ENCODE peak calls at places on chromosomes 11 and 22, in six cellular contexts. One of them, this sample, is unnamed. For H3K36me3 and H3K4me1, the result is how much of the 10 kb centered on the place peaks cover.

GRCh38 chr11:109112748-109113378 is 309.1 kb upstream of the C11orf87 start:
- DNase-seq in vagina: no peak
- DNase-seq in GM23338: no peak
- DNase-seq in prostate gland: no peak
- DNase-seq in breast epithelium: no peak
- DNase-seq in endothelial cell of umbilical vein: no peak
- DNase-seq in this sample: no peak

GRCh38 chr11:106231591-106231990 is 154.1 kb downstream of the AASDHPPT start:
- DNase-seq in vagina: no peak
- DNase-seq in GM23338: no peak
- DNase-seq in prostate gland: no peak
- DNase-seq in breast epithelium: no peak
- DNase-seq in endothelial cell of umbilical vein: no peak
- DNase-seq in this sample: no peak

GRCh38 chr22:26781591-26781990 is 124.2 kb downstream of the MIAT start:
- DNase-seq in vagina: no peak
- DNase-seq in GM23338: no peak
- DNase-seq in prostate gland: no peak
- DNase-seq in breast epithelium: no peak
- DNase-seq in endothelial cell of umbilical vein: no peak
- DNase-seq in this sample: no peak

GRCh38 chr11:119222308-119222707 is 16.2 kb downstream of the CBL start:
- DNase-seq in vagina: no peak
- DNase-seq in GM23338: no peak
- DNase-seq in prostate gland: no peak
- DNase-seq in breast epithelium: no peak
- DNase-seq in endothelial cell of umbilical vein: peak
- DNase-seq in this sample: no peak

GRCh38 chr22:42131562-42131961 is 952 bp upstream of the CYP2D6 start:
- DNase-seq in vagina: no peak
- DNase-seq in GM23338: peak
- DNase-seq in prostate gland: no peak
- DNase-seq in breast epithelium: peak
- DNase-seq in endothelial cell of umbilical vein: no peak
- DNase-seq in this sample: no peak

GRCh38 chr11:134513585-134514120 is 101.6 kb upstream of the B3GAT1 start:
- DNase-seq in vagina: no peak
- DNase-seq in GM23338: no peak
- DNase-seq in prostate gland: no peak
- DNase-seq in breast epithelium: no peak
- DNase-seq in endothelial cell of umbilical vein: no peak
- DNase-seq in this sample: no peak

GRCh38 chr11:100861221-100861620 is 174.1 kb downstream of the ARHGAP42 start:
- DNase-seq in vagina: no peak
- DNase-seq in GM23338: no peak
- DNase-seq in prostate gland: peak
- DNase-seq in breast epithelium: no peak
- DNase-seq in endothelial cell of umbilical vein: no peak
- DNase-seq in this sample: no peak

GRCh38 chr22:31923166-31923565 is 21.2 kb upstream of the YWHAH start:
- DNase-seq in vagina: no peak
- DNase-seq in GM23338: no peak
- DNase-seq in prostate gland: no peak
- DNase-seq in breast epithelium: no peak
- DNase-seq in endothelial cell of umbilical vein: peak
- DNase-seq in this sample: peak

GRCh38 chr11:14973621-14974020 is 1.5 kb upstream of the CALCA start:
- DNase-seq in vagina: no peak
- DNase-seq in GM23338: peak
- DNase-seq in prostate gland: no peak
- DNase-seq in breast epithelium: no peak
- DNase-seq in endothelial cell of umbilical vein: no peak
- DNase-seq in this sample: no peak

GRCh38 chr11:46001427-46002049 is 79.1 kb downstream of the LARGE2 start:
- DNase-seq in vagina: no peak
- DNase-seq in GM23338: peak
- DNase-seq in prostate gland: no peak
- DNase-seq in breast epithelium: no peak
- DNase-seq in endothelial cell of umbilical vein: peak
- DNase-seq in this sample: no peak

GRCh38 chr11:59776210-59777066 is 21.3 kb downstream of the STX3 start:
- DNase-seq in vagina: no peak
- DNase-seq in GM23338: no peak
- DNase-seq in prostate gland: peak
- DNase-seq in breast epithelium: no peak
- DNase-seq in endothelial cell of umbilical vein: peak
- DNase-seq in this sample: no peak

GRCh38 chr11:123707606-123708205 is 33.8 kb downstream of the ZNF202 start:
- DNase-seq in vagina: no peak
- DNase-seq in GM23338: peak
- DNase-seq in prostate gland: peak
- DNase-seq in breast epithelium: no peak
- DNase-seq in endothelial cell of umbilical vein: peak
- DNase-seq in this sample: peak

GRCh38 chr11:9893474-9893873 is 229.6 kb downstream of the SWAP70 start:
- DNase-seq in vagina: no peak
- DNase-seq in GM23338: peak
- DNase-seq in prostate gland: no peak
- DNase-seq in breast epithelium: no peak
- DNase-seq in endothelial cell of umbilical vein: peak
- DNase-seq in this sample: no peak

GRCh38 chr11:120248551-120249278 is 8.8 kb downstream of the POU2F3 start:
- DNase-seq in vagina: no peak
- DNase-seq in GM23338: no peak
- DNase-seq in prostate gland: no peak
- DNase-seq in breast epithelium: no peak
- DNase-seq in endothelial cell of umbilical vein: no peak
- DNase-seq in this sample: no peak

GRCh38 chr11:67615455-67616430 is 9.0 kb downstream of the NDUFV1 start:
- DNase-seq in vagina: no peak
- DNase-seq in GM23338: peak
- DNase-seq in prostate gland: no peak
- DNase-seq in breast epithelium: no peak
- DNase-seq in endothelial cell of umbilical vein: no peak
- DNase-seq in this sample: peak

DNA sequence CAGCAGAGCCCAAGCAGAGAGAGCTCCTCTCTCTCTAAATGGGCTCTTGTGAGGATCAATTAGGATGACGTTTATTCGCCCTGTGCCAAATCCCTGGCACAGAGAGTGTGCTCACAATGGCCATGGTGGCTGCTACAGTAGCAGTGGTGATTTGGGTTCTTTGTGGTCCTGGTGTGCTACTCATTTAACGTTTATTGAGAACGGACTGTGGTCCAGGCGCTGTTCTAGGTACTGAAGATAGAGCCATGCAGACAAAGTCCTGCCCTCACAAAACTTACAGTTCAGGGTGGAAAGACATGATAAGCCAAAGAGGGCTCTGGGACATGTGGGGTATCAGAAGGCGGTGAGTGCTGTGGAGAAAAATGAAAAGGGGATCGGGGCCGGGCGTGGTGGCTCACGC is 5.3 kb downstream of the OTUB1 start:
- DNase-seq in vagina: no peak
- DNase-seq in GM23338: no peak
- DNase-seq in prostate gland: no peak
- DNase-seq in breast epithelium: no peak
- DNase-seq in endothelial cell of umbilical vein: no peak
- DNase-seq in this sample: no peak
- H3K36me3 ChIP-seq in vagina: under half
- H3K36me3 ChIP-seq in GM23338: under half
- H3K36me3 ChIP-seq in prostate gland: under half
- H3K36me3 ChIP-seq in breast epithelium: under half
- H3K36me3 ChIP-seq in endothelial cell of umbilical vein: under half
- H3K36me3 ChIP-seq in this sample: under half

GRCh38 chr11:65615950-65616574 is 486 bp downstream of the PCNX3 start:
- DNase-seq in vagina: no peak
- DNase-seq in GM23338: peak
- DNase-seq in prostate gland: no peak
- DNase-seq in breast epithelium: no peak
- DNase-seq in endothelial cell of umbilical vein: no peak
- DNase-seq in this sample: no peak
- H3K4me1 ChIP-seq in vagina: under half
- H3K4me1 ChIP-seq in GM23338: under half
- H3K4me1 ChIP-seq in prostate gland: under half
- H3K4me1 ChIP-seq in breast epithelium: under half
- H3K4me1 ChIP-seq in endothelial cell of umbilical vein: under half
- H3K4me1 ChIP-seq in this sample: under half

DNA sequence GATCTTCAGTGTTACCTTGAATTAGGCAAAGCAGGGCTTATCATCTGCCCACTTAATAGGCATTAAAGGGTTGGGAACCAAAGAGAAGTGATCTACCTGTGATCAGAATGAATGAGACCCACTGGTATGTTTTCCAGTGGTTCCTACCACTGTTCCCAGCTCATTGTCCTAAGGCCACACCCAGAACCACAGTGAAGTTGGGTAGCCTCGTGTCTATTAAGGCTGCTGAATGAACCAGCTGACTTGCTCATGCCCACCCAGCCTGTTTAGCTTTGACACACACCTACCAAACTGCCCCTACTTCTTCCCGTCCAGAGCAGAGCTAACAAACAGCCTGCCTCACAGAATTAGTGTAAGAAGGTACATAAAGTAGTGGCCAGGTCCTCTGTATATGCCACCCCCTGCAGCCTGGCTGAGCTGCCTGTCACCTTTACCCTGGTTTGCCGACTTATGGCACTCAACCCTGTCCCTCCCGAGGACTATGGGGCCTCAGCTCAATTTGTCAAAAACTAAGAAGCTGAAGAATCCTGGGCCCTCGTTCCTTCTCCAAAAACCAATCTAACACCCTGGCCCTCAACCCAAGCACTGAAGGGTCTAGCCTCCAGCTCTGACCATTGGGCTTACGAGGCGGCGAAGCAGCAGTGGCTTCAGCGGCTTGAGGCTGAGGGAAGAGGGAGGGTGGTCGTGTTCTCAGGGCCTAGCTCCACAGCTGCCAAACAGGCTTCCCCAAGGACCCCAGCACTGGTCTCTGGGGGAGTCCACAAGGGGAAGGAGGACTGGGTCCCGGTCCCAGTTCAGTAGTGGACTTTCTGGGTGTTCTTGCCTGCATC is 9.8 kb downstream of the UCP2 start:
- DNase-seq in vagina: no peak
- DNase-seq in GM23338: no peak
- DNase-seq in prostate gland: no peak
- DNase-seq in breast epithelium: peak
- DNase-seq in endothelial cell of umbilical vein: no peak
- DNase-seq in this sample: no peak
- TF ChIP-seq POLR2AphosphoS5 in vagina: no peak
- TF ChIP-seq POLR2AphosphoS5 in GM23338: peak
- TF ChIP-seq POLR2AphosphoS5 in prostate gland: no peak
- TF ChIP-seq POLR2AphosphoS5 in breast epithelium: no peak
- TF ChIP-seq POLR2AphosphoS5 in endothelial cell of umbilical vein: no peak
- TF ChIP-seq POLR2AphosphoS5 in this sample: no peak

GRCh38 chr11:64910451-64911093 is 6.4 kb downstream of the ATG2A start:
- DNase-seq in vagina: no peak
- DNase-seq in GM23338: no peak
- DNase-seq in prostate gland: no peak
- DNase-seq in breast epithelium: no peak
- DNase-seq in endothelial cell of umbilical vein: no peak
- DNase-seq in this sample: no peak

GRCh38 chr11:64906314-64906635 is 10.7 kb downstream of the ATG2A start:
- DNase-seq in vagina: no peak
- DNase-seq in GM23338: no peak
- DNase-seq in prostate gland: no peak
- DNase-seq in breast epithelium: no peak
- DNase-seq in endothelial cell of umbilical vein: no peak
- DNase-seq in this sample: no peak

GRCh38 chr11:64911142-64911541 is 5.9 kb downstream of the ATG2A start:
- DNase-seq in vagina: no peak
- DNase-seq in GM23338: no peak
- DNase-seq in prostate gland: no peak
- DNase-seq in breast epithelium: no peak
- DNase-seq in endothelial cell of umbilical vein: no peak
- DNase-seq in this sample: no peak

GRCh38 chr11:64909653-64910343 is 7.2 kb downstream of the ATG2A start:
- DNase-seq in vagina: no peak
- DNase-seq in GM23338: no peak
- DNase-seq in prostate gland: no peak
- DNase-seq in breast epithelium: no peak
- DNase-seq in endothelial cell of umbilical vein: no peak
- DNase-seq in this sample: no peak

GRCh38 chr11:64908766-64909165 is 8.2 kb downstream of the ATG2A start:
- DNase-seq in vagina: no peak
- DNase-seq in GM23338: no peak
- DNase-seq in prostate gland: no peak
- DNase-seq in breast epithelium: no peak
- DNase-seq in endothelial cell of umbilical vein: no peak
- DNase-seq in this sample: no peak
- H3K36me3 ChIP-seq in vagina: under half
- H3K36me3 ChIP-seq in GM23338: under half
- H3K36me3 ChIP-seq in prostate gland: half or more
- H3K36me3 ChIP-seq in breast epithelium: under half
- H3K36me3 ChIP-seq in endothelial cell of umbilical vein: half or more
- H3K36me3 ChIP-seq in this sample: under half

GRCh38 chr11:69637601-69637955 is 3.4 kb upstream of the CCND1 start:
- DNase-seq in vagina: no peak
- DNase-seq in GM23338: peak
- DNase-seq in prostate gland: no peak
- DNase-seq in breast epithelium: peak
- DNase-seq in endothelial cell of umbilical vein: no peak
- DNase-seq in this sample: no peak

GRCh38 chr11:69635804-69636511 is 5.0 kb upstream of the CCND1 start:
- DNase-seq in vagina: no peak
- DNase-seq in GM23338: no peak
- DNase-seq in prostate gland: no peak
- DNase-seq in breast epithelium: no peak
- DNase-seq in endothelial cell of umbilical vein: no peak
- DNase-seq in this sample: no peak

GRCh38 chr11:69636512-69636866 is 4.5 kb upstream of the CCND1 start:
- DNase-seq in vagina: no peak
- DNase-seq in GM23338: peak
- DNase-seq in prostate gland: no peak
- DNase-seq in breast epithelium: peak
- DNase-seq in endothelial cell of umbilical vein: peak
- DNase-seq in this sample: peak

GRCh38 chr11:69637956-69638871 is 2.7 kb upstream of the CCND1 start:
- DNase-seq in vagina: no peak
- DNase-seq in GM23338: peak
- DNase-seq in prostate gland: no peak
- DNase-seq in breast epithelium: no peak
- DNase-seq in endothelial cell of umbilical vein: peak
- DNase-seq in this sample: peak

GRCh38 chr11:69636870-69637600 is 3.9 kb upstream of the CCND1 start:
- DNase-seq in vagina: no peak
- DNase-seq in GM23338: peak
- DNase-seq in prostate gland: no peak
- DNase-seq in breast epithelium: peak
- DNase-seq in endothelial cell of umbilical vein: no peak
- DNase-seq in this sample: no peak
- H3K4me1 ChIP-seq in vagina: half or more
- H3K4me1 ChIP-seq in GM23338: under half
- H3K4me1 ChIP-seq in prostate gland: under half
- H3K4me1 ChIP-seq in breast epithelium: under half
- H3K4me1 ChIP-seq in endothelial cell of umbilical vein: under half
- H3K4me1 ChIP-seq in this sample: under half

GRCh38 chr22:48245119-48245485 is 1482.7 kb downstream of the TBC1D22A start:
- DNase-seq in vagina: no peak
- DNase-seq in GM23338: no peak
- DNase-seq in prostate gland: no peak
- DNase-seq in breast epithelium: no peak
- DNase-seq in endothelial cell of umbilical vein: no peak
- DNase-seq in this sample: no peak
- TF ChIP-seq POLR2AphosphoS5 in vagina: no peak
- TF ChIP-seq POLR2AphosphoS5 in GM23338: no peak
- TF ChIP-seq POLR2AphosphoS5 in prostate gland: no peak
- TF ChIP-seq POLR2AphosphoS5 in breast epithelium: no peak
- TF ChIP-seq POLR2AphosphoS5 in endothelial cell of umbilical vein: no peak
- TF ChIP-seq POLR2AphosphoS5 in this sample: no peak